ENCODE peak calls at places on chromosomes 4 and X, in seven cellular contexts. K is ascending aorta; H is HepG2; G is cardiac muscle cell; S is naive thymus-derived CD4-positive, alpha-beta T cell; Y is CD8-positive, alpha-beta T cell; A is K562. Q is an unnamed sample. For H3K36me3 and H3K27me3, the result is how much of the 10 kb centered on the place peaks cover.

GRCh38 chrX:39816871-39817731 is 280.7 kb downstream of the BCOR start:
- DNase-seq in K (no peak), H (no peak), G (no peak), S (no peak), Y (no peak), A (peak), Q (no peak)

GRCh38 chrX:115639481-115639880 is 78.5 kb downstream of the PLS3 start:
- DNase-seq in K (no peak), H (no peak), G (no peak), S (no peak), Y (no peak), A (no peak), Q (no peak)

GRCh38 chr4:148118628-148119027 is 323.6 kb downstream of the NR3C2 start:
- DNase-seq in K (no peak), H (no peak), G (no peak), S (no peak), Y (no peak), A (no peak), Q (no peak)

GRCh38 chr4:73998040-73999011 is at the start of gene CXCL5:
- DNase-seq in K (no peak), H (no peak), G (peak), S (no peak), Y (no peak), A (no peak), Q (no peak)

GRCh38 chr4:76584235-76585152 is 149.5 kb downstream of the SHROOM3 start:
- DNase-seq in K (no peak), H (no peak), G (no peak), S (no peak), Y (no peak), A (no peak), Q (no peak)

GRCh38 chr4:137359691-137360315 is 172.5 kb downstream of the PCDH18 start:
- DNase-seq in K (no peak), H (no peak), G (no peak), S (no peak), Y (no peak), A (no peak), Q (no peak)

GRCh38 chr4:67687639-67688038 is 13.3 kb downstream of the UBA6 start:
- DNase-seq in K (no peak), H (no peak), G (no peak), S (no peak), Y (no peak), A (no peak), Q (no peak)

GRCh38 chr4:2535386-2536192 is 858 bp upstream of the FAM193A start:
- DNase-seq in K (no peak), H (peak), G (peak), S (peak), Y (peak), A (peak), Q (peak)

GRCh38 chrX:110734894-110735541 is 60.6 kb downstream of the CHRDL1 start:
- DNase-seq in K (no peak), H (no peak), G (no peak), S (no peak), Y (no peak), A (no peak), Q (no peak)

GRCh38 chr4:32169841-32170240 is 1449.7 kb downstream of the PCDH7 start:
- DNase-seq in K (no peak), H (no peak), G (no peak), S (no peak), Y (no peak), A (no peak), Q (no peak)

GRCh38 chr4:41178372-41179085 is 35.8 kb downstream of the APBB2 start:
- DNase-seq in K (no peak), H (no peak), G (no peak), S (no peak), Y (no peak), A (no peak), Q (no peak)

GRCh38 chrX:154486396-154487207 is at the start of gene UBL4A:
- DNase-seq in K (no peak), H (no peak), G (peak), S (peak), Y (peak), A (peak), Q (peak)

GRCh38 chr4:121913667-121914066 is 38.2 kb downstream of the TRPC3 start:
- DNase-seq in K (no peak), H (no peak), G (no peak), S (no peak), Y (no peak), A (no peak), Q (no peak)

GRCh38 chr4:181952478-181952877 is 290.7 kb upstream of the TENM3 start:
- DNase-seq in K (no peak), H (no peak), G (no peak), S (no peak), Y (no peak), A (no peak), Q (peak)

GRCh38 chr4:128068927-128069326 is 7.8 kb downstream of the LARP1B start:
- DNase-seq in K (no peak), H (peak), G (no peak), S (no peak), Y (no peak), A (peak), Q (peak)

GRCh38 chr4:61200991-61201526 is 933 bp downstream of the ADGRL3 start:
- DNase-seq in K (no peak), H (no peak), G (peak), S (no peak), Y (no peak), A (no peak), Q (no peak)

GRCh38 chr4:126890383-126890782 is 742.4 kb upstream of the INTU start:
- DNase-seq in K (no peak), H (no peak), G (no peak), S (no peak), Y (no peak), A (no peak), Q (no peak)

GRCh38 chrX:149453911-149454820 is 50.9 kb downstream of the IDS start:
- DNase-seq in K (no peak), H (no peak), G (no peak), S (no peak), Y (no peak), A (no peak), Q (no peak)

GRCh38 chr4:80610845-80611244 is 275.3 kb downstream of the CFAP299 start:
- DNase-seq in K (no peak), H (no peak), G (no peak), S (no peak), Y (no peak), A (no peak), Q (peak)

GRCh38 chr4:184897807-184898388 is 72.1 kb upstream of the ACSL1 start:
- DNase-seq in K (no peak), H (no peak), G (no peak), S (no peak), Y (no peak), A (no peak), Q (no peak)

GRCh38 chr4:13616597-13616996 is 10.9 kb downstream of the BOD1L1 start:
- DNase-seq in K (no peak), H (no peak), G (no peak), S (no peak), Y (no peak), A (no peak), Q (no peak)

GRCh38 chr4:13615162-13615561 is 12.4 kb downstream of the BOD1L1 start:
- DNase-seq in K (no peak), H (no peak), G (no peak), S (no peak), Y (no peak), A (no peak), Q (no peak)

GRCh38 chr4:13611283-13611842 is 16.2 kb downstream of the BOD1L1 start:
- DNase-seq in K (no peak), H (no peak), G (no peak), S (no peak), Y (no peak), A (no peak), Q (no peak)

GRCh38 chr4:13617801-13618200 is 9.7 kb downstream of the BOD1L1 start:
- DNase-seq in K (no peak), H (no peak), G (no peak), S (no peak), Y (no peak), A (no peak), Q (no peak)

GRCh38 chr4:13612569-13612968 is 15.0 kb downstream of the BOD1L1 start:
- DNase-seq in K (no peak), H (no peak), G (peak), S (no peak), Y (no peak), A (no peak), Q (no peak)
- H3K36me3 ChIP-seq in K (half or more), H (half or more), G (half or more), S (half or more), Y (under half), A (half or more), Q (under half)

DNA sequence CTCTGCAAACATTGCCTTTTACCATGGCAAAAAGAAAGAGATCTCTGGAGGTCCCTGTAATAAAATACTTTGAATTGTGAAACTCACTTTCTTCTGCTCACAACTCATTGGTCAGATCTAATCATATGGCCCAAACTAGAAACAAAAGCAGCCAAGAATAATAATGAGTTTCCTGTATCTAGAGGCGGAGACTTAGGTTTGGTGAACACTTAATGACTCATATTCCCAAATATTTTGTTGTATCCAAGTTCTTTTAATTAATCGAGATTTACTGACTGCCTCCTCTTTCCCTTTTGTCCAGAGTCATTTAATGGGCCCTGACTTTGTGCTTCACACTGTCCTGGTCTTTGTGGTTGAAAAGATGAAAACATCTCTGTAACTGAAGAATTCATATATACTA is 190.6 kb downstream of the CCSER1 start:
- DNase-seq in K (no peak), H (no peak), G (no peak), S (no peak), Y (no peak), A (no peak), Q (no peak)
- H3K4me3 ChIP-seq in K (no peak), H (no peak), G (no peak), S (no peak), Y (no peak), A (no peak), Q (no peak)

DNA sequence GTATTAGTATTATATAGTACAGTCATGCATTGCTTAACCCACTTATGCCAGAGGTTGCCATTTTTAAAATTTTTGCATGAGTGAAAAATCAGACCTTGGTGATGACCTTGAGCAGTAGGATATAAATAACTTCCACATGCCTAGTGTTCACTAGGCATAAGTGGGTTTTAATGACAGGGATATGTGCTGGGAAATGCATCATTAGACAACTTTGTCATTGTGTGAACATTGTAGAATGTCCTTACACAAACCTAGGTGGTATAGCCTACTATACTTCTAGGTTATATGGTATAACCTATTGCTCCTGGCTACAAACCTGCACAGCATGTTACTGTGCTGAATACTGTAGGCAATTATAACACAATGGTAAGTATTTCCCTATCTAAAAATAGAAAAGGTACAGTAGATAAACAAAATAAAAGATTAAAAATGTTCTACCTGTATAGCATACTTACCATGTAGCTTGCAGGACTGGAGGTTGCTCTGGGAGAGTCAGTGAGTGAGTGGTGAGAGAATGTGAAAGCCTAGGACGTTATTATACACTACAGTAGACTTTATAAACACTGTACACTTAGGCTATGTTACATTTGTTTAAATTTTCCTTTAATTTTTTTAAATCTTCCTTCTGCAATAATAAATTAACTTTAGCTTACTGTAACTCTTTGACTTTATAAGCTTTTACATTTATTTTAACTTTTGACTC is 326.7 kb downstream of the ANK2 start:
- DNase-seq in K (no peak), H (no peak), G (peak), S (no peak), Y (no peak), A (no peak), Q (no peak)
- H3K27me3 ChIP-seq in K (under half), H (under half), G (under half), S (under half), Y (under half), A (under half), Q (under half)

DNA sequence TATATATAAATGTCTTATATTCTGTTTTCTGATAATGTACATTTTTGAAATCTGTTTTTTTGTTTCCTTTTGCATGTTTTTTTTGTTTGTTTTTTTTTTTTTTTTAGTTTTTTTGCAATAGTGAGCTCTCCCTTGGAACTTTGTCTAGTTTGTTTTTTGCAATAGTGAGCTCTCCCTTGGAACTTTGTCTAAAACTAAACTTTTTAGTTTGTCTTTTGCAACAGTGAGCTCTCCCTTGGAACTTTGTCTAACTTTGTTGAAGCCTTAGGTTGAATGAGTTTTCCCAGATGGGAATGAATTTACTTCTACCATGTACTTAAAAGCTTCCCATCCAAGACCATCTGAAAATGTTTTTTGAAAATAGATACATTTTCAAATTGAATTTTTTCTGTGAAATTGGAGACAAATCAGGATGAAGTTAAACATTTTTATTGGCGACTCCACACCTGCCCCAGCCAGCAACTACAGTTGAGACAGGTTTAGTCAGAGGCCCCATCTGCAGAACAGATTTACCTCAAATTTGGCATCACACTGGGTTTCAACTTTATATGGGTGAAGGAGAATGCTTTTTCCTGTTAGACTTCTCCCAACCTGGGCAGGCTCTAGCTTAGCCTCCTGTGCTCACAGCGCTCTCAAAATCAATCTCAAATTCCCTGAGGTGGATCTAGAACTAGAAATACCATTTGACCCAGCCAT is 16.0 kb downstream of the SLC9B2 start:
- DNase-seq in K (no peak), H (no peak), G (no peak), S (no peak), Y (no peak), A (no peak), Q (no peak)
- H3K36me3 ChIP-seq in K (under half), H (under half), G (under half), S (under half), Y (under half), A (under half), Q (under half)

GRCh38 chrX:75074475-75074874 is 81.6 kb downstream of the ABCB7 start:
- DNase-seq in K (no peak), H (no peak), G (no peak), S (no peak), Y (no peak), A (no peak), Q (no peak)

GRCh38 chrX:75071334-75071733 is 84.7 kb downstream of the ABCB7 start:
- DNase-seq in K (no peak), H (no peak), G (no peak), S (no peak), Y (no peak), A (no peak), Q (peak)

DNA sequence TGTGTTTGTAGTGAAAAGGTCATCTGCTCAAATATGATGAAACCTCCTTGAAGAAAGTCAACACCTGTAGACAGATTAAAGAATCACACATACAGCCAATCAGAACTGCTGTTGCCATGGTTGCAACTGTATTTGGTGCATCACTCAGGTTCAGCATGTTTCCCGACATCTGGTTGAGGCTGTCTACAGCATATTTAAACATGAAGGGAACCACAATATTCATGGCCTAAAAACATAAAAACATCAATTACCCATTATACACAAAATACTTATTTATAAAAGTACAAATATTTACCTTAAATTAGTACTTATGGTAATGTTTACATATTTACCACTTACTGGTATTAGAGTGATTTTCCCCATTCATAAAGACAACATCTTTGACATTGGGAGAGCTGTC is 79.7 kb downstream of the ABCB7 start:
- DNase-seq in K (no peak), H (no peak), G (no peak), S (no peak), Y (no peak), A (no peak), Q (no peak)
- H3K4me3 ChIP-seq in K (no peak), H (no peak), G (no peak), S (no peak), Y (no peak), A (no peak), Q (no peak)

GRCh38 chr4:37892641-37893040 is 1.8 kb downstream of the TBC1D1 start:
- DNase-seq in K (no peak), H (no peak), G (no peak), S (peak), Y (no peak), A (no peak), Q (no peak)
- H3K27me3 ChIP-seq in K (under half), H (under half), G (half or more), S (under half), Y (under half), A (under half), Q (under half)

GRCh38 chr4:7792616-7793015 is 147.0 kb downstream of the AFAP1 start:
- DNase-seq in K (no peak), H (no peak), G (no peak), S (no peak), Y (no peak), A (no peak), Q (no peak)
- H3K36me3 ChIP-seq in K (under half), H (under half), G (under half), S (under half), Y (under half), A (under half), Q (under half)